ENCODE peak calls at places on chromosomes 1 and 21, in seven cellular contexts. O, T, B, R, N, A and F are unnamed samples.

GRCh38 chr1:201958348-201958747 is 3.0 kb downstream of the TIMM17A start:
- DNase-seq in O (no peak), T (no peak), B (no peak), R (no peak), N (no peak), A (no peak), F (no peak)

GRCh38 chr21:26385721-26386120 is 187.4 kb downstream of the CYYR1 start:
- DNase-seq in O (no peak), T (no peak), B (no peak), R (no peak), N (no peak), A (no peak), F (no peak)

GRCh38 chr1:186059311-186059710 is 315.7 kb downstream of the TPR start:
- DNase-seq in O (no peak), T (no peak), B (no peak), R (no peak), N (no peak), A (peak; percentile 46), F (peak; percentile 18)

GRCh38 chr1:77468556-77468955 is 186.7 kb downstream of the AK5 start:
- DNase-seq in O (no peak), T (no peak), B (no peak), R (no peak), N (no peak), A (no peak), F (no peak)

GRCh38 chr1:209435654-209436566 is 147.6 kb upstream of the CAMK1G start:
- DNase-seq in O (peak; percentile 87), T (no peak), B (peak; percentile 92), R (peak; percentile 18), N (peak; percentile 91), A (peak; percentile 77), F (peak; percentile 91)

GRCh38 chr1:4485398-4485797 is 169.0 kb upstream of the AJAP1 start:
- DNase-seq in O (no peak), T (no peak), B (no peak), R (no peak), N (no peak), A (no peak), F (no peak)

GRCh38 chr1:225447649-225448048 is 19.8 kb upstream of the LBR start:
- DNase-seq in O (no peak), T (no peak), B (no peak), R (no peak), N (no peak), A (peak; percentile 72), F (no peak)

GRCh38 chr1:24048205-24048869 is 63.6 kb downstream of the MYOM3 start:
- DNase-seq in O (peak; percentile 14), T (no peak), B (no peak), R (no peak), N (no peak), A (no peak), F (no peak)

GRCh38 chr1:91803847-91804545 is 82.0 kb downstream of the TGFBR3 start:
- DNase-seq in O (no peak), T (peak; percentile 44), B (no peak), R (no peak), N (no peak), A (no peak), F (no peak)

GRCh38 chr1:43541141-43541540 is 10.5 kb downstream of the PTPRF start:
- DNase-seq in O (no peak), T (no peak), B (no peak), R (no peak), N (no peak), A (no peak), F (no peak)

GRCh38 chr21:34129971-34130597 is 56.7 kb downstream of the MRPS6 start:
- DNase-seq in O (no peak), T (no peak), B (no peak), R (no peak), N (no peak), A (no peak), F (no peak)

GRCh38 chr21:46092811-46093667 is 4.9 kb upstream of the COL6A2 start:
- DNase-seq in O (no peak), T (no peak), B (no peak), R (no peak), N (no peak), A (no peak), F (no peak)

GRCh38 chr1:211198111-211198510 is 61.1 kb upstream of the RCOR3 start:
- DNase-seq in O (peak; percentile 43), T (no peak), B (peak; percentile 18), R (no peak), N (peak; percentile 69), A (no peak), F (no peak)

GRCh38 chr1:45785583-45785982 is 17.8 kb upstream of the MAST2 start:
- DNase-seq in O (no peak), T (no peak), B (no peak), R (peak; percentile 40), N (no peak), A (no peak), F (no peak)

GRCh38 chr1:3566004-3566885 is 45.1 kb downstream of the MEGF6 start:
- DNase-seq in O (no peak), T (no peak), B (no peak), R (no peak), N (no peak), A (no peak), F (no peak)